ENCODE peak calls at places on chromosomes 12 and 14, in six cellular contexts. L, G, K, J, B and N are unnamed samples.
A peak's percentile ranks its signal among the peaks of the same experiment; 100 is the strongest.

GRCh38 chr12:124510301-124510970 is 57.0 kb downstream of the NCOR2 start:
- DNase-seq in B (no peak), G (no peak), K (no peak), J (peak; percentile 60), L (no peak), N (peak; percentile 25)

GRCh38 chr14:40920380-40920779 is 686.3 kb upstream of the LRFN5 start:
- DNase-seq in K (no peak), J (no peak), G (no peak), B (no peak), L (no peak), N (no peak)

GRCh38 chr12:47851303-47851952 is 31.7 kb upstream of the HDAC7 start:
- DNase-seq in G (no peak), L (no peak), J (peak; percentile 66), K (no peak), B (no peak), N (no peak)

GRCh38 chr14:52241102-52241793 is 26.2 kb upstream of the PTGDR start:
- DNase-seq in B (no peak), J (no peak), G (no peak), K (no peak), L (no peak), N (no peak)

GRCh38 chr12:119804011-119804641 is 73.0 kb downstream of the CIT start:
- DNase-seq in K (peak; percentile 68), B (no peak), J (peak; percentile 61), L (no peak), G (no peak), N (no peak)

GRCh38 chr12:96047151-96047620 is 11.8 kb upstream of the LTA4H start:
- DNase-seq in J (no peak), G (no peak), L (no peak), B (no peak), K (no peak), N (no peak)

GRCh38 chr12:63968685-63969084 is 124.2 kb downstream of the SRGAP1 start:
- DNase-seq in L (no peak), K (no peak), G (no peak), B (no peak), J (no peak), N (no peak)

GRCh38 chr14:54529811-54530210 is 20.1 kb downstream of the CGRRF1 start:
- DNase-seq in J (peak; percentile 28), B (no peak), K (no peak), L (no peak), G (no peak), N (no peak)

GRCh38 chr12:94795520-94795919 is 145.2 kb upstream of the TMCC3 start:
- DNase-seq in L (no peak), B (no peak), K (no peak), G (no peak), J (no peak), N (no peak)

GRCh38 chr12:125393569-125393968 is 328.3 kb downstream of the AACS start:
- DNase-seq in B (no peak), J (no peak), L (no peak), K (no peak), G (no peak), N (no peak)

GRCh38 chr12:96132819-96133218 is 61.4 kb upstream of the ELK3 start:
- DNase-seq in G (no peak), B (no peak), L (no peak), J (no peak), K (no peak), N (peak; percentile 27)